ENCODE peak calls at places on chromosomes 11 and 22, in seven cellular contexts. J is neuronal stem cell; N is stimulated activated CD4-positive, alpha-beta T cell treated with anti-CD3 and anti-CD28 coated beads, Interleukin-15, amount 100 ng/mL, for 24 hours; G is activated T-cell treated with anti-CD3 and anti-CD28 coated beads, Interleukin-2, amount 50 U/mL, for 4 hours; V is activated CD8-positive, alpha-beta T cell treated with anti-CD3 and anti-CD28 coated beads for 36 hours; U is body of pancreas; I is HFF-Myc. F is an unnamed sample.

GRCh38 chr11:102647430-102647829 is 22.3 kb upstream of the MMP20 start:
- DNase-seq in J (no peak), N (no peak), G (no peak), V (no peak), U (no peak), I (no peak), F (no peak)

GRCh38 chr11:11502303-11502828 is 119.4 kb downstream of the GALNT18 start:
- DNase-seq in J (no peak), N (no peak), G (no peak), V (no peak), U (no peak), I (no peak), F (no peak)

GRCh38 chr11:3169952-3170755 is 5.0 kb upstream of the OSBPL5 start:
- DNase-seq in J (no peak), N (no peak), G (no peak), V (peak; percentile 32), U (no peak), I (no peak), F (no peak)

GRCh38 chr11:75781831-75782230 is 13.3 kb downstream of the DGAT2 start:
- DNase-seq in J (no peak), N (no peak), G (no peak), V (no peak), U (no peak), I (no peak), F (no peak)

GRCh38 chr11:63858628-63859550 is 20.0 kb downstream of the MARK2 start:
- DNase-seq in J (no peak), N (no peak), G (no peak), V (no peak), U (peak; percentile 69), I (no peak), F (no peak)

GRCh38 chr22:45064313-45065268 is 54.8 kb upstream of the PHF21B start:
- DNase-seq in J (no peak), N (peak; percentile 78), G (peak; percentile 19), V (peak; percentile 87), U (no peak), I (peak; percentile 52), F (peak; percentile 59)

GRCh38 chr22:49450521-49450920 is 377.2 kb downstream of the BRD1 start:
- DNase-seq in J (no peak), N (no peak), G (no peak), V (no peak), U (no peak), I (no peak), F (no peak)

GRCh38 chr11:129533395-129533794 is 157.7 kb downstream of the BARX2 start:
- DNase-seq in J (no peak), N (no peak), G (no peak), V (no peak), U (no peak), I (no peak), F (no peak)

GRCh38 chr11:118980191-118980881 is 8.8 kb downstream of the FOXR1 start:
- DNase-seq in J (no peak), N (no peak), G (no peak), V (no peak), U (peak; percentile 20), I (no peak), F (no peak)

GRCh38 chr11:101863361-101863760 is 51.4 kb upstream of the CEP126 start:
- DNase-seq in J (no peak), N (no peak), G (no peak), V (no peak), U (no peak), I (no peak), F (no peak)

GRCh38 chr11:78310500-78310909 is 107.1 kb downstream of the GAB2 start:
- DNase-seq in J (no peak), N (no peak), G (no peak), V (no peak), U (peak; percentile 48), I (no peak), F (no peak)

GRCh38 chr11:102367364-102367763 is 20.4 kb downstream of the BIRC2 start:
- DNase-seq in J (no peak), N (no peak), G (no peak), V (no peak), U (no peak), I (no peak), F (no peak)

GRCh38 chr11:41003339-41003992 is 456.0 kb downstream of the LRRC4C start:
- DNase-seq in J (peak; percentile 12), N (no peak), G (no peak), V (no peak), U (no peak), I (no peak), F (no peak)

GRCh38 chr22:21939392-21940319 is 13.0 kb downstream of the PPM1F start:
- DNase-seq in J (no peak), N (no peak), G (no peak), V (no peak), U (peak; percentile 47), I (no peak), F (no peak)

GRCh38 chr11:80698646-80699045 is 1257.8 kb upstream of the TENM4 start:
- DNase-seq in J (no peak), N (no peak), G (no peak), V (no peak), U (no peak), I (no peak), F (no peak)

GRCh38 chr11:59436169-59436568 is at the start of gene OR5A1:
- DNase-seq in J (no peak), N (no peak), G (no peak), V (no peak), U (no peak), I (no peak), F (no peak)

GRCh38 chr11:74478877-74479276 is 11.5 kb upstream of the KCNE3 start:
- DNase-seq in J (no peak), N (no peak), G (no peak), V (no peak), U (no peak), I (no peak), F (no peak)

GRCh38 chr11:63937713-63938480 is 905 bp upstream of the NAA40 start:
- DNase-seq in J (no peak), N (peak; percentile 51), G (no peak), V (peak; percentile 51), U (peak; percentile 19), I (no peak), F (peak; percentile 44)

GRCh38 chr22:27397948-27398330 is 403.6 kb downstream of the MN1 start:
- DNase-seq in J (no peak), N (no peak), G (no peak), V (no peak), U (peak; percentile 47), I (no peak), F (no peak)

GRCh38 chr22:30882974-30883533 is 85.5 kb downstream of the MORC2 start:
- DNase-seq in J (no peak), N (no peak), G (no peak), V (no peak), U (no peak), I (no peak), F (no peak)

GRCh38 chr11:3221408-3222002 is 2.9 kb upstream of the MRGPRG start:
- DNase-seq in J (no peak), N (no peak), G (no peak), V (no peak), U (no peak), I (no peak), F (no peak)

GRCh38 chr11:1923201-1923956 is 3.9 kb downstream of the TNNT3 start:
- DNase-seq in J (no peak), N (no peak), G (no peak), V (no peak), U (no peak), I (no peak), F (no peak)

GRCh38 chr22:29117799-29118477 is 45.1 kb downstream of the KREMEN1 start:
- DNase-seq in J (no peak), N (no peak), G (no peak), V (no peak), U (no peak), I (no peak), F (no peak)

GRCh38 chr11:16598032-16598431 is 140.4 kb upstream of the C11orf58 start:
- DNase-seq in J (no peak), N (no peak), G (no peak), V (no peak), U (no peak), I (no peak), F (no peak)

GRCh38 chr11:102915044-102915375 is 40.2 kb upstream of the MMP12 start:
- DNase-seq in J (no peak), N (no peak), G (no peak), V (no peak), U (no peak), I (no peak), F (no peak)

GRCh38 chr11:10108901-10109665 is 184.9 kb downstream of the SBF2 start:
- DNase-seq in J (no peak), N (no peak), G (no peak), V (no peak), U (no peak), I (no peak), F (no peak)

GRCh38 chr11:79097279-79097875 is 343.5 kb downstream of the TENM4 start:
- DNase-seq in J (no peak), N (no peak), G (no peak), V (no peak), U (no peak), I (no peak), F (no peak)

GRCh38 chr11:70128435-70128906 is 50.4 kb downstream of the ANO1 start:
- DNase-seq in J (no peak), N (no peak), G (no peak), V (no peak), U (no peak), I (no peak), F (no peak)

GRCh38 chr22:23147632-23148387 is 2.5 kb downstream of the RAB36 start:
- DNase-seq in J (no peak), N (no peak), G (no peak), V (no peak), U (peak; percentile 74), I (no peak), F (no peak)

GRCh38 chr22:50182176-50183081 is 3.3 kb upstream of the TRABD start:
- DNase-seq in J (no peak), N (no peak), G (peak; percentile 2), V (no peak), U (peak; percentile 89), I (no peak), F (no peak)

GRCh38 chr22:25546751-25547150 is 17.7 kb upstream of the GRK3 start:
- DNase-seq in J (no peak), N (no peak), G (no peak), V (no peak), U (peak; percentile 46), I (no peak), F (no peak)

GRCh38 chr11:119676461-119677020 is 52.5 kb downstream of the NECTIN1 start:
- DNase-seq in J (no peak), N (no peak), G (no peak), V (no peak), U (no peak), I (peak; percentile 46), F (no peak)

GRCh38 chr11:3913921-3914320 is 58.5 kb downstream of the STIM1 start:
- DNase-seq in J (no peak), N (no peak), G (no peak), V (no peak), U (no peak), I (no peak), F (no peak)

F was measured in activated naive CD8-positive, alpha-beta T cell treated with anti-CD3 and anti-CD28 coated beads, Interleukin-2, amount 50 U/mL, for 24 hours.